ENCODE peak calls at places on chromosomes 11 and 22, in seven cellular contexts. U, R, H, K, C, X and A are unnamed samples.

GRCh38 chr11:86579406-86579731 is 93.0 kb downstream of the ME3 start:
- DNase-seq in U (peak), H (no peak), X (no peak), K (no peak), R (no peak), C (no peak), A (peak)

GRCh38 chr11:2208691-2209369 is 37.2 kb upstream of the TH start:
- DNase-seq in K (no peak), C (no peak), R (no peak), H (no peak), X (no peak), U (no peak), A (no peak)

GRCh38 chr22:30245985-30246901 is at the start of gene LIF:
- DNase-seq in U (peak), R (peak), H (no peak), X (no peak), K (peak), C (peak), A (peak)

GRCh38 chr11:107683070-107683469 is 28.8 kb downstream of the SLN start:
- DNase-seq in X (no peak), C (no peak), R (no peak), H (no peak), K (no peak), U (no peak), A (no peak)

GRCh38 chr11:128691802-128692749 is 1.8 kb upstream of the FLI1 start:
- DNase-seq in K (no peak), H (no peak), C (no peak), X (no peak), U (no peak), R (no peak), A (no peak)

GRCh38 chr22:31579835-31580242 is 82.2 kb downstream of the PISD start:
- DNase-seq in U (peak), H (no peak), K (no peak), R (no peak), C (no peak), X (no peak), A (no peak)

GRCh38 chr11:30479899-30480298 is 106.3 kb downstream of the MPPED2 start:
- DNase-seq in H (no peak), X (no peak), K (no peak), C (no peak), R (no peak), U (no peak), A (no peak)

GRCh38 chr11:105903113-105903512 is 118.9 kb downstream of the MSANTD4 start:
- DNase-seq in R (no peak), X (no peak), U (peak), H (no peak), K (no peak), C (no peak), A (peak)

GRCh38 chr22:44894782-44895181 is 115.0 kb downstream of the PHF21B start:
- DNase-seq in H (no peak), K (no peak), X (no peak), C (no peak), R (no peak), U (no peak), A (no peak)

GRCh38 chr22:49255741-49256318 is 571.8 kb downstream of the BRD1 start:
- DNase-seq in K (no peak), R (no peak), X (no peak), U (no peak), C (no peak), H (no peak), A (no peak)

GRCh38 chr22:27456696-27457503 is 344.7 kb downstream of the MN1 start:
- DNase-seq in X (no peak), U (peak), H (no peak), C (no peak), R (no peak), K (peak), A (no peak)

GRCh38 chr11:103591554-103591953 is 444.9 kb upstream of the DDI1 start:
- DNase-seq in H (no peak), C (no peak), U (no peak), X (no peak), K (no peak), R (no peak), A (no peak)

GRCh38 chr11:119376197-119376847 is 5.2 kb downstream of the USP2 start:
- DNase-seq in U (no peak), C (no peak), R (no peak), X (no peak), K (no peak), H (no peak), A (peak)

GRCh38 chr11:2587132-2587930 is 112.5 kb downstream of the KCNQ1OT1 start:
- DNase-seq in X (no peak), U (no peak), H (no peak), R (no peak), K (no peak), C (no peak), A (no peak)

GRCh38 chr11:47285969-47286770 is 16.2 kb downstream of the MADD start:
- DNase-seq in U (no peak), X (no peak), C (no peak), H (no peak), K (no peak), R (no peak), A (no peak)

GRCh38 chr11:17014321-17014773 is at the start of gene PLEKHA7:
- DNase-seq in X (no peak), K (no peak), H (no peak), U (no peak), C (no peak), R (peak), A (peak)

GRCh38 chr11:70152244-70152643 is 50.9 kb upstream of the FADD start:
- DNase-seq in X (no peak), R (no peak), U (no peak), K (no peak), C (no peak), H (no peak), A (no peak)

GRCh38 chr22:26702906-26703830 is 45.8 kb downstream of the MIAT start:
- DNase-seq in K (peak), U (peak), H (no peak), C (no peak), R (no peak), X (no peak), A (no peak)

GRCh38 chr11:112157274-112157766 is 6.6 kb downstream of the IL18 start:
- DNase-seq in U (peak), C (no peak), X (no peak), R (no peak), H (peak), K (peak), A (no peak)

GRCh38 chr11:64721359-64721699 is 1.7 kb downstream of the NRXN2 start:
- DNase-seq in R (no peak), X (no peak), U (no peak), K (no peak), H (no peak), C (no peak), A (no peak)

GRCh38 chr11:69534166-69534530 is 52.7 kb downstream of the LINC01488 start:
- DNase-seq in K (no peak), R (no peak), C (no peak), X (no peak), H (no peak), U (no peak), A (no peak)

GRCh38 chr11:66080055-66080817 is 10.2 kb downstream of the PACS1 start:
- DNase-seq in X (peak), K (peak), H (no peak), R (peak), U (peak), C (peak), A (no peak)

GRCh38 chr11:32809313-32809712 is 14.9 kb upstream of the CCDC73 start:
- DNase-seq in X (peak), U (peak), C (no peak), K (peak), H (peak), R (peak), A (peak)

GRCh38 chr11:108559340-108559739 is 34.2 kb downstream of the EXPH5 start:
- DNase-seq in K (peak), R (peak), X (no peak), C (no peak), U (peak), H (no peak), A (no peak)

GRCh38 chr11:35014352-35014751 is 97.9 kb downstream of the PDHX start:
- DNase-seq in C (no peak), K (peak), X (no peak), R (no peak), H (no peak), U (peak), A (no peak)

GRCh38 chr11:116073854-116074837 is 569.9 kb upstream of the CADM1 start:
- DNase-seq in R (peak), C (no peak), U (peak), K (no peak), X (no peak), H (no peak), A (peak)

GRCh38 chr22:24009227-24010017 is 1.7 kb upstream of the CABIN1 start:
- DNase-seq in R (no peak), K (no peak), U (no peak), H (no peak), X (no peak), C (no peak), A (no peak)

GRCh38 chr11:40683010-40683409 is 776.4 kb downstream of the LRRC4C start:
- DNase-seq in X (no peak), C (no peak), K (no peak), U (no peak), R (no peak), H (no peak), A (peak)